ENCODE peak calls at places on chromosome X, in ten cellular contexts. Q is COR-L47; A is GM12865; S is stimulated activated CD4-positive, alpha-beta T cell treated with anti-CD3 and anti-CD28 coated beads, Interleukin-4, amount 100 ng/mL, for 24 hours; C is T-helper 2 cell; N is RPMI7951; E is mucosa of descending colon; L is activated naive CD8-positive, alpha-beta T cell treated with anti-CD3 and anti-CD28 coated beads, Interleukin-2, amount 50 U/mL, for 24 hours; U is left lung; O is ureter. M is an unnamed sample.

GRCh38 chrX:18674788-18675735 is 3.2 kb upstream of the RS1 start:
- DNase-seq in Q (peak), A (peak), S (peak), C (peak), N (peak), E (peak), L (peak), U (peak), O (peak), M (peak)

GRCh38 chrX:107571296-107571998 is 56.9 kb upstream of the PRPS1 start:
- DNase-seq in Q (no peak), A (peak), S (no peak), C (no peak), N (peak), E (no peak), L (no peak), U (peak), O (no peak), M (no peak)

GRCh38 chrX:19846995-19847790 is 40.2 kb downstream of the SH3KBP1 start:
- DNase-seq in Q (no peak), A (peak), S (peak), C (peak), N (peak), E (no peak), L (peak), U (peak), O (no peak), M (no peak)

GRCh38 chrX:72046447-72046846 is 85.3 kb downstream of the RTL5 start:
- DNase-seq in Q (no peak), A (no peak), S (no peak), C (peak), N (peak), E (no peak), L (no peak), U (no peak), O (peak), M (no peak)

GRCh38 chrX:53133400-53133799 is 39.5 kb downstream of the KANTR start:
- DNase-seq in Q (no peak), A (no peak), S (no peak), C (no peak), N (no peak), E (no peak), L (no peak), U (no peak), O (no peak), M (no peak)

GRCh38 chrX:27918799-27919198 is 62.5 kb downstream of the DCAF8L1 start:
- DNase-seq in Q (peak), A (no peak), S (no peak), C (no peak), N (no peak), E (no peak), L (no peak), U (no peak), O (no peak), M (no peak)

GRCh38 chrX:135509885-135510284 is 10.6 kb upstream of the INTS6L start:
- DNase-seq in Q (no peak), A (no peak), S (no peak), C (no peak), N (no peak), E (no peak), L (no peak), U (no peak), O (no peak), M (no peak)

GRCh38 chrX:39601193-39602085 is 496.3 kb downstream of the BCOR start:
- DNase-seq in Q (no peak), A (no peak), S (no peak), C (no peak), N (no peak), E (no peak), L (no peak), U (no peak), O (no peak), M (no peak)

GRCh38 chrX:109841869-109842579 is 109.0 kb upstream of the ACSL4 start:
- DNase-seq in Q (no peak), A (no peak), S (no peak), C (no peak), N (peak), E (no peak), L (no peak), U (no peak), O (no peak), M (no peak)

GRCh38 chrX:9604111-9604907 is 139.5 kb downstream of the TBL1X start:
- DNase-seq in Q (no peak), A (no peak), S (no peak), C (no peak), N (no peak), E (no peak), L (no peak), U (no peak), O (peak), M (no peak)

GRCh38 chrX:132037479-132037993 is 14.4 kb downstream of the STK26 start:
- DNase-seq in Q (no peak), A (no peak), S (no peak), C (no peak), N (no peak), E (no peak), L (no peak), U (no peak), O (no peak), M (no peak)

GRCh38 chrX:57286507-57287251 is at the start of gene FAAH2:
- DNase-seq in Q (peak), A (peak), S (peak), C (peak), N (no peak), E (peak), L (peak), U (peak), O (peak), M (peak)

GRCh38 chrX:15567886-15568616 is 32.7 kb downstream of the ACE2 start:
- DNase-seq in Q (no peak), A (no peak), S (no peak), C (no peak), N (no peak), E (no peak), L (no peak), U (no peak), O (no peak), M (no peak)

GRCh38 chrX:99717716-99718115 is 692.4 kb downstream of the PCDH19 start:
- DNase-seq in Q (no peak), A (no peak), S (no peak), C (no peak), N (no peak), E (no peak), L (no peak), U (no peak), O (no peak), M (no peak)

GRCh38 chrX:155048997-155049619 is 21.8 kb downstream of the CMC4 start:
- DNase-seq in Q (peak), A (peak), S (peak), C (peak), N (peak), E (no peak), L (peak), U (no peak), O (no peak), M (peak)

GRCh38 chrX:46247456-46247855 is 297.8 kb downstream of the ZNF674 start:
- DNase-seq in Q (no peak), A (no peak), S (no peak), C (no peak), N (no peak), E (no peak), L (no peak), U (no peak), O (no peak), M (no peak)

GRCh38 chrX:132689741-132690140 is 200.9 kb upstream of the MBNL3 start:
- DNase-seq in Q (no peak), A (no peak), S (no peak), C (no peak), N (no peak), E (no peak), L (no peak), U (no peak), O (no peak), M (no peak)

GRCh38 chrX:120001787-120002186 is 58.2 kb upstream of the NKAP start:
- DNase-seq in Q (no peak), A (no peak), S (no peak), C (no peak), N (peak), E (no peak), L (no peak), U (no peak), O (no peak), M (no peak)

GRCh38 chrX:119118780-119119395 is 8.7 kb downstream of the KIAA1210 start:
- DNase-seq in Q (peak), A (peak), S (peak), C (peak), N (peak), E (no peak), L (peak), U (no peak), O (peak), M (peak)

GRCh38 chrX:53080628-53081580 is 1.3 kb upstream of the TSPYL2 start:
- DNase-seq in Q (no peak), A (no peak), S (no peak), C (peak), N (no peak), E (no peak), L (no peak), U (no peak), O (no peak), M (no peak)

GRCh38 chrX:54230440-54231148 is 47.5 kb upstream of the FAM120C start:
- DNase-seq in Q (no peak), A (no peak), S (no peak), C (no peak), N (no peak), E (no peak), L (no peak), U (no peak), O (no peak), M (no peak)

GRCh38 chrX:38636949-38637819 is 75.8 kb downstream of the TSPAN7 start:
- DNase-seq in Q (peak), A (no peak), S (no peak), C (no peak), N (peak), E (no peak), L (no peak), U (no peak), O (peak), M (no peak)

M was measured in stimulated activated effector memory CD8-positive, alpha-beta T cell treated with anti-CD3 and anti-CD28 coated beads, Interleukin-12 subunit alpha, Interleukin-12 subunit beta, amount 100 ng/mL, for 72 hours.